ENCODE peak calls at places on chromosomes 7 and 10, in ten cellular contexts. R, M, G, F, A, P, T, X, Z and L are unnamed samples.

GRCh38 chr7:107255602-107256001 is 86.8 kb downstream of the HBP1 start:
- DNase-seq in R (no peak), M (no peak), G (no peak), F (no peak), A (no peak), P (no peak), T (no peak), X (no peak), Z (no peak), L (no peak)

GRCh38 chr10:118922972-118923371 is 106.5 kb upstream of the NANOS1 start:
- DNase-seq in R (no peak), M (no peak), G (no peak), F (no peak), A (no peak), P (no peak), T (no peak), X (no peak), Z (no peak), L (no peak)

GRCh38 chr10:99339077-99339476 is 9.9 kb downstream of the CNNM1 start:
- DNase-seq in R (peak; percentile 21), M (no peak), G (peak; percentile 49), F (no peak), A (no peak), P (peak; percentile 90), T (no peak), X (no peak), Z (no peak), L (no peak)

GRCh38 chr7:15684834-15685233 is 1.6 kb downstream of the MEOX2 start:
- DNase-seq in R (no peak), M (no peak), G (no peak), F (no peak), A (peak; percentile 13), P (no peak), T (peak; percentile 52), X (no peak), Z (no peak), L (no peak)

GRCh38 chr10:69679736-69680135 is 49.7 kb downstream of the FAM241B start:
- DNase-seq in R (no peak), M (no peak), G (no peak), F (no peak), A (no peak), P (no peak), T (no peak), X (no peak), Z (no peak), L (no peak)

GRCh38 chr7:7178081-7178480 is 4.3 kb upstream of the C1GALT1 start:
- DNase-seq in R (peak; percentile 86), M (no peak), G (no peak), F (no peak), A (no peak), P (no peak), T (no peak), X (no peak), Z (no peak), L (no peak)

GRCh38 chr7:143375298-143376034 is 5.7 kb upstream of the ZYX start:
- DNase-seq in R (no peak), M (no peak), G (no peak), F (no peak), A (no peak), P (no peak), T (no peak), X (peak; percentile 48), Z (peak; percentile 52), L (no peak)

GRCh38 chr10:11898372-11899066 is 75.4 kb downstream of the PROSER2 start:
- DNase-seq in R (peak; percentile 85), M (peak; percentile 90), G (peak; percentile 36), F (peak; percentile 84), A (no peak), P (peak; percentile 36), T (no peak), X (peak; percentile 68), Z (no peak), L (no peak)

DNA sequence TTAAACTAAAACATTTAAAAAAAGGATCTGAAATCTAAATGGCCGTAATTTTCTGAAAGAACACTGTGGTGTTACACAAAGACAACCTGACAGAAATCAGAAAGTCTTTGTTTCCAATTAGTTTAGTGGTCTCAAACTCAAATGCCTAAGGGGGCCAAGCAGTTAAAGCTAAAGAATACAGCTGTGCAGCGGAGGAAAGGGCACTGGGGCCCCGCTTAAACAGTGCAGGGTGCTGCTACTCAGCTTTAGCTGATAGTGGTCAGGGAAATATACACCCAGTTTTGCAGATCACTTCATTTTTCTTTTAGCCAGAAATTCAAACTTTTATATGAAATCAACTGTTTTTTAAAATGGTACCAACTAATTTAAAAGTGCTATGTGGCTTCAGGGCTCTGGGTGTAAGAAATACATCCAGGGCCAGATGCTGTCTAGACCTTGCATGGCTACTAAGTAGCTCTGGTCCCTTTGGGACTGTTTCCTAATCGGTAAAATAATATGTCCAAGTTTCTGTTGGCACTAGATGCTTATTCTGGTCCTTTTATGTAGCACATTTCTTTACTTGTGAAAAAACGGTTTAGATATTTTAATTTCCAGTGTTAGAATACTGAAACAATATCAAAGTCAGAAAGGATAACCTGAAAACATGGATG is 161.8 kb upstream of the LAMB4 start:
- DNase-seq in R (no peak), M (no peak), G (no peak), F (no peak), A (no peak), P (no peak), T (no peak), X (no peak), Z (no peak), L (no peak)
- H3K27ac ChIP-seq in R (no peak overlapping the region), M (no peak overlapping the region), G (no peak overlapping the region), F (no peak overlapping the region), A (no peak overlapping the region), P (peak overlapping the region; percentile 70), T (no peak overlapping the region), X (no peak overlapping the region), Z (no peak overlapping the region), L (no peak overlapping the region)

GRCh38 chr10:102773320-102773719 is 29.6 kb downstream of the WBP1L start:
- DNase-seq in R (no peak), M (no peak), G (no peak), F (no peak), A (no peak), P (no peak), T (no peak), X (no peak), Z (no peak), L (no peak)

GRCh38 chr10:102776779-102777417 is 33.1 kb downstream of the WBP1L start:
- DNase-seq in R (peak; percentile 91), M (peak; percentile 81), G (peak; percentile 100), F (peak; percentile 80), A (peak; percentile 97), P (peak; percentile 29), T (peak; percentile 84), X (peak; percentile 87), Z (no peak), L (peak; percentile 96)

GRCh38 chr10:102775201-102775972 is 31.6 kb downstream of the WBP1L start:
- DNase-seq in R (no peak), M (no peak), G (no peak), F (no peak), A (peak; percentile 95), P (no peak), T (peak; percentile 83), X (peak; percentile 82), Z (no peak), L (peak; percentile 91)

GRCh38 chr10:102775973-102776669 is 32.4 kb downstream of the WBP1L start:
- DNase-seq in R (no peak), M (peak; percentile 80), G (peak; percentile 94), F (peak; percentile 63), A (peak; percentile 92), P (no peak), T (peak; percentile 86), X (peak; percentile 90), Z (peak; percentile 62), L (peak; percentile 95)

DNA sequence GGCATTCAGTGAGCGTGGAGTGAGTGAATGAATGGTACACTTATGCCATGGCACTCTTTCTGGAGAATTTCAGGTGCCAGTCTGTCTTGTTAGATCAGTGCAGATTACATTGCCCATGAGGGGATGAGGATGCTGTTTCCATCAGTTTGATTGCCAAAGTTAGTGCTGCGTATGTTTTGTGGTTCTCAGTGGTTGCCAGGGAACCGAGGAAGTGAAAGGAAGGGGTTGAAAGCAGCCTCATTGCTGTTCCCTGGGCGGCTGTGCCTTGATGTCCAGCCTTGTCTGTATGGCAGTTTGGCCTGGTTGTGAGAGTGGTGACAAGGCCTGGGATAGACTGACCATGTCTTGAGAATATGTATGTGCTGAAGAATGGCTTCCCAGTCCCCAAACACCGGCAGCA is 30.2 kb downstream of the WBP1L start:
- DNase-seq in R (no peak), M (no peak), G (peak; percentile 50), F (no peak), A (no peak), P (no peak), T (peak; percentile 52), X (no peak), Z (peak; percentile 62), L (peak; percentile 72)
- H3K4me1 ChIP-seq in R (peaks cover 46% of the 10 kb centered on the region), M (peaks cover 73% of the 10 kb centered on the region), G (peaks cover 29% of the 10 kb centered on the region), F (peaks cover 82% of the 10 kb centered on the region), A (peaks cover 71% of the 10 kb centered on the region), P (peaks cover 23% of the 10 kb centered on the region), T (peaks cover 61% of the 10 kb centered on the region), X (peaks cover 3% of the 10 kb centered on the region), Z (peaks cover 25% of the 10 kb centered on the region), L (peaks cover 81% of the 10 kb centered on the region)

GRCh38 chr7:27201231-27202017 is 1.5 kb upstream of the HOXA13 start:
- DNase-seq in R (no peak), M (no peak), G (no peak), F (no peak), A (no peak), P (peak; percentile 19), T (no peak), X (peak; percentile 47), Z (no peak), L (no peak)
- H3K4me3 ChIP-seq in R (no peak overlapping the region), M (no peak overlapping the region), G (no peak overlapping the region), F (no peak overlapping the region), A (no peak overlapping the region), P (no peak overlapping the region), T (no peak overlapping the region), X (no peak overlapping the region), Z (no peak overlapping the region), L (peak overlapping the region; percentile 34)

GRCh38 chr10:125085281-125085680 is 75.1 kb downstream of the CTBP2 start:
- DNase-seq in R (no peak), M (peak; percentile 18), G (no peak), F (no peak), A (no peak), P (no peak), T (no peak), X (peak; percentile 31), Z (no peak), L (no peak)
- H3K27ac ChIP-seq in R (peak overlapping the region; percentile 6), M (peak overlapping the region; percentile 17), G (peak overlapping the region; percentile 94), F (no peak overlapping the region), A (peak overlapping the region; percentile 91), P (peak overlapping the region; percentile 78), T (no peak overlapping the region), X (peak overlapping the region; percentile 91), Z (no peak overlapping the region), L (peak overlapping the region; percentile 89)

DNA sequence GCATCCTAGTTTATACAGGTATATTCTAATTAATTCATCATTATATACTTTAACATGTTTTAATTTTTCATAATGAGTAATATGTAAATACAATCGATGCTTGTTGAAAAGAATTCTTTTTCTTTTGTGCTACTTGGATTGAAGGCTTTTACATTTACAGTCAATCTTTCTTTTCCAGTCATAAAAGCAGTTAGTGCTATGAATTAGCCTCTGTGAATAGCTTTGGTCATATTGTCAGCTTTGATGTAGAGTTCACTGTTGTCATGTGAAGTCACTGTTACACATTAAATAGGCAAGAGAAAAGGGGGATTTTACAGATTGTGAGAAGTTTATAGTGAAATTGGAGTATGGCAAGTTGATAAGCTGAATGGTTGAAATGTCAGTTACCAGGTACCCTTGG is 103.3 kb upstream of the FAM133B start:
- DNase-seq in R (no peak), M (no peak), G (no peak), F (no peak), A (no peak), P (no peak), T (no peak), X (no peak), Z (no peak), L (no peak)
- H3K4me1 ChIP-seq in R (peaks cover 34% of the 10 kb centered on the region), M (peaks cover 12% of the 10 kb centered on the region), G (peaks cover 17% of the 10 kb centered on the region), F (peaks cover 25% of the 10 kb centered on the region), A (peaks cover 5% of the 10 kb centered on the region), P (peaks cover 51% of the 10 kb centered on the region), T (peaks cover 13% of the 10 kb centered on the region), X (peaks cover 6% of the 10 kb centered on the region), Z (peaks cover 12% of the 10 kb centered on the region), L (peaks cover 36% of the 10 kb centered on the region)